ENCODE peak calls at places on chromosomes 6 and 20, in eight cellular contexts. K, B, D, U, L, Q, W and P are unnamed samples.

GRCh38 chr20:36343641-36344040 is 37.5 kb downstream of the DLGAP4 start:
- DNase-seq in D (no peak), W (no peak), Q (no peak), U (no peak), K (no peak), L (no peak), B (no peak), P (no peak)

GRCh38 chr20:375265-375889 is 5.2 kb upstream of the TRIB3 start:
- DNase-seq in W (no peak), K (no peak), L (no peak), U (no peak), D (no peak), Q (no peak), B (no peak), P (no peak)

GRCh38 chr20:20547221-20547875 is 165.1 kb downstream of the RALGAPA2 start:
- DNase-seq in U (peak), K (no peak), Q (no peak), D (peak), W (no peak), B (no peak), L (no peak), P (peak)

GRCh38 chr6:27872634-27873028 is 39.6 kb downstream of the OR2B2 start:
- DNase-seq in B (no peak), W (no peak), Q (no peak), K (no peak), U (peak), L (no peak), D (no peak), P (no peak)

GRCh38 chr20:10297684-10298240 is 79.1 kb downstream of the SNAP25 start:
- DNase-seq in W (no peak), U (no peak), Q (no peak), D (peak), K (no peak), L (no peak), B (no peak), P (no peak)

GRCh38 chr20:41004561-41005360 is 23.9 kb upstream of the TOP1 start:
- DNase-seq in W (no peak), B (no peak), L (no peak), Q (no peak), K (no peak), U (no peak), D (no peak), P (no peak)

GRCh38 chr20:23702021-23702420 is 13.2 kb upstream of the CST4 start:
- DNase-seq in B (no peak), Q (no peak), D (peak), K (no peak), U (no peak), W (no peak), L (no peak), P (no peak)

GRCh38 chr6:119312875-119313338 is 36.7 kb downstream of the MAN1A1 start:
- DNase-seq in B (no peak), D (no peak), U (no peak), K (no peak), L (no peak), Q (no peak), W (no peak), P (no peak)

GRCh38 chr20:45407783-45408645 is at the start of gene DBNDD2:
- DNase-seq in Q (peak), B (peak), L (no peak), W (no peak), D (no peak), K (peak), U (no peak), P (no peak)

GRCh38 chr6:88910922-88911778 is 52.3 kb downstream of the RNGTT start:
- DNase-seq in U (no peak), B (no peak), K (no peak), Q (no peak), D (no peak), L (peak), W (no peak), P (no peak)

GRCh38 chr6:22231616-22232015 is 65.2 kb downstream of the PRL start:
- DNase-seq in B (no peak), Q (no peak), K (no peak), W (no peak), L (peak), U (no peak), D (no peak), P (no peak)

GRCh38 chr6:152948150-152948768 is 34.6 kb downstream of the FBXO5 start:
- DNase-seq in D (peak), B (peak), Q (no peak), U (no peak), L (peak), W (no peak), K (no peak), P (peak)

GRCh38 chr6:15754035-15754705 is 91.3 kb upstream of the DTNBP1 start:
- DNase-seq in B (no peak), W (no peak), Q (no peak), L (no peak), D (peak), K (no peak), U (no peak), P (no peak)

GRCh38 chr20:35434085-35435005 is 3.7 kb downstream of the GDF5 start:
- DNase-seq in K (no peak), Q (peak), U (no peak), W (no peak), L (no peak), B (peak), D (peak), P (no peak)

GRCh38 chr6:126539022-126539421 is 199.1 kb downstream of the CENPW start:
- DNase-seq in K (no peak), U (no peak), D (peak), B (no peak), Q (no peak), L (peak), W (no peak), P (no peak)

DNA sequence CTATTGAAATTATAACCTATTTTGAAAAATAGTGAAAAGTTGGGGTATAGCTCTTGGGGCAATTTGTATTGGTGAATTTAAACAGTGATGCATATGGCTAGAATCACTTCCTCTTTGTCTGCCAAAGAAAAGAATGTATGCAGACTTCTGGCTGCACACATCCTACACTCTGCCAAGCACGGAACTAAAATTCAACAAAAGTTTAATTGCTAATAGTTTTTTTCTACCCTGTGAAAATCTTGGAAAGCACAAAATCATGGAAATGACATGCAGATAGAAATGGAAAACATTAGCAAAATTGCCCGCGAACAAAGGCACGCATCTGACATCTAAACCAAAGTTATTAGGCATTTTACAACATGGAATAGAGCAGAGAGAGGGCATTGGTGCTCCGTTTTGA is 106.4 kb upstream of the PDE10A start:
- DNase-seq in Q (no peak), U (no peak), K (no peak), B (no peak), W (no peak), D (no peak), L (no peak), P (no peak)
- H3K4me3 ChIP-seq in Q (no peak), U (no peak), K (no peak), B (no peak), W (no peak), D (no peak), L (no peak), P (no peak)

DNA sequence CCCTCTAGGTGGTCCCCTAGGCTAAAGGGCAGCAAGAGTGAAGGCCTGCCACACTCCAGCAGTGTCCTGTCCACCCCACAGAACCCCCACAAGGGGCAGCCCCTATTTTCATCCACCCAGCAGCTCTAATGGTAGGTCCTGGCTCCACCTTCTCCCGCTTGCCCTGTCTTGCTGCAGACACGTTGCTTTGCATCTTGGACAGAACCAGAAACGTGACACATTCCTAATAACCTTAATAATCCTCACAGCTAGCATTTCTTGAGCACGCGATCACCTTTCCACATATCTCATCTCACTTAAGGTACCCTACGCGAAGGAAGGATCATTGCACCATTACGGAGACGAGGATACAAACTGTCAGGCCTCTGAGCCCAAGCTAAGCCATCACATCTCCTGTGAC is 11.7 kb upstream of the SLC22A23 start:
- DNase-seq in U (no peak), W (no peak), B (no peak), Q (no peak), K (no peak), D (no peak), L (no peak), P (no peak)
- TF ChIP-seq CTCF in U (no peak), W (no peak), B (no peak), Q (no peak), K (no peak), D (no peak), L (no peak), P (no peak)

GRCh38 chr20:58097943-58098342 is 130.5 kb downstream of the ANKRD60 start:
- DNase-seq in Q (no peak), U (no peak), D (no peak), W (peak), L (no peak), B (no peak), K (no peak), P (no peak)

GRCh38 chr20:58094160-58094559 is 134.3 kb downstream of the ANKRD60 start:
- DNase-seq in D (no peak), Q (no peak), K (no peak), L (no peak), W (no peak), B (no peak), U (no peak), P (no peak)

GRCh38 chr20:58099291-58099915 is 129.1 kb downstream of the ANKRD60 start:
- DNase-seq in D (no peak), W (no peak), L (no peak), B (no peak), Q (no peak), K (no peak), U (no peak), P (no peak)

GRCh38 chr20:58094698-58095097 is 133.8 kb downstream of the ANKRD60 start:
- DNase-seq in Q (no peak), D (no peak), W (no peak), B (no peak), U (no peak), K (no peak), L (no peak), P (no peak)

DNA sequence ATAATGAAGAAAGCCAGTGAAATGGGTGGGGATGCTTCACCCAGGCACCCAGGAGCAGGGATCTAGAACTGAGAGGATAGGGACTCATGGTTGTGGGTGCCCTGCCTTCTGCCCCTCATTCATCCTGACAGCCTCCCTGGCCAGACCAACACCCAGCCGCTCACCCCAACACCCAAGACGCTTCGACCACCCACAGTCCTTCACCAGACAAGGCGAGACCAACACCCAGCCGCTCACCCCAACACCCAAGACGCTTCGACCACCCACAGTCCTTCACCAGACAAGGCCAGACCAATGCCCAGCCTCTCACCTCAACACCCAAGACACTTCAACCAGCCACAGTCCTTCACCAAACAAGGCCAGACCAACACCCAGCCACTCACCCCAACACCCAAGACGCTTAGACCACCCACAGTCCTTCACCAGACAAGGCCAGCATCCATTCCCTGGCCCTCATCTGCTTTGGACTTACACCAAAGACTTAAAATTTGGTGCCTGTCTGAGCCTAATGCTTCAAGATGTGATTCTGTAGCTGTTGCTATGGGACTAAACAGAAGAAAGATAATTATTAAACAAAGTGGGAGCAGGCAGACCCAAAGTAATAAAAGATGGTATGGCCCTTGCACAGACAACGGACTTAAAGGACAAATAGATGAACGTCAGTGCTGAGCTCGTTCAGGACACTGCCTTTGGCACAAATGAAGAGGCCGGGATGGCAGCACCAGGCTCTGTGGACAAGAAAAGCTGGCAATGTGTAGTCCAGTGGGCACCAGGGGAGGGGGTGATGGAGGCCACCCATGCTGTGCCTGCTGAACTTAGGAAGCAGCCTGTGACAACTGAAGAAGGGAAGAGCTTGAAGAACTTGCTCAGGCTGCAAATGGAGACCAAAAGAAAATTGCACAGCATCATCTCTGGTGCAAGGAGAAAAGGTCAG is 131.3 kb downstream of the ANKRD60 start:
- DNase-seq in U (no peak), Q (no peak), W (peak), L (no peak), D (no peak), K (no peak), B (no peak), P (no peak)
- H3K4me3 ChIP-seq in U (no peak), Q (no peak), W (no peak), L (no peak), D (no peak), K (no peak), B (no peak), P (no peak)

DNA sequence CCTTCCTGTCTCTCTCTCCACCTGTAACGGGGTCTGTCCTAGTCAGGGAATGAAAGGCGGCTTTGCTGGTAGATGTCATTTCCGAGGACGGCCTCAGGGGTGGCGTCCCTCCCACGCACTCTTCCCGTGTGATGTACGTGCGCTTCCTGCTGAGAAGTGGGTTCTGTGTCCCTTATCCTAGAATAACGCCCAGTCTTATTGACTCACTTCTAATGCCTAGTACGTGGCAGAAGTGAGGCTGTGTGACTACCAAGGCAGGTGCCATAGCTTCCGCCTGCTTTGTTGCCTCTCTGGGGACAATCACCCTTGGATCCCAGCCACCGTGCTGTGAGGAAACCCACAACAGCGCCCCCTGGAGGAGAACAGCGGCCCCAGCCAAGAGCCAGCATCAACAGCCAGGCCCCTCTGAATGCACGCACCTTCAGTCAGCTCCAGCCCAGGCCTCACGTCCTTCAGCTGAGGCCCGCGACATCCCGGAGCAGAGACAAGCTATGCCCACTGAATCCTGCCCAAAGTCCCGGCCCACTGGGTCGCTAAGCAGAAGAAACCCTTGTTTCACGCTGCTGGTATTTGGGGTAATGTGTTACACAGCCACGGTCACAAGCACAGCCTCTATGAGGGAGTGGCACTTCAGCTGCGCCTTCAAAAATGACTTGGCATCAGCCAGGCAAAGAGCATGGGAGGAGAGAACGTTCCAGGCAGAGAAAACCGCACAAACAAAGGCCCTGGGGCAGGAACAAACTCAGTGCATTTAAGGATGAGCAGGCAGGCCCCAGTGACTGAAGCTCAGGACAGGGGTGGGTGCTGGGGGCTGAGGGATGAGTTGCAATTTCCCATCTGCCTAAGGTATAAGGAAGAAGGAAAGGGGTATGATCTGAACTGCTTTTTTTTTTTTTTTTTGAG is 224.2 kb downstream of the NFATC2 start:
- DNase-seq in B (peak), L (no peak), D (peak), W (peak), U (no peak), Q (no peak), K (peak), P (peak)
- TF ChIP-seq CTCF in B (peak), L (peak), D (peak), W (no peak), U (peak), Q (peak), K (peak), P (peak)